ENCODE peak calls at places on chromosomes 12 and 14, in six cellular contexts. R is mucosa of descending colon; H is activated CD8-positive, alpha-beta memory T cell treated with anti-CD3 and anti-CD28 coated beads, Interleukin-2, amount 10 ng/mL, durations not matched to agents 7 days and 5 days; Q is body of pancreas; B is gastroesophageal sphincter; S is activated CD4-positive, CD25-positive, alpha-beta regulatory T cell treated with anti-CD3 and anti-CD28 coated beads, Interleukin-2, amount 50 U/mL, for 24 hours. K is an unnamed sample.

GRCh38 chr12:76152161-76152807 is 67.8 kb upstream of the NAP1L1 start:
- ATAC-seq in H (no peak), R (no peak), B (no peak), S (no peak), Q (no peak), K (peak)

GRCh38 chr12:109532721-109533486 is 40.4 kb downstream of the MMAB start:
- ATAC-seq in R (no peak), H (no peak), B (no peak), S (no peak), Q (no peak), K (no peak)

GRCh38 chr14:34254596-34254995 is 207.4 kb downstream of the SPTSSA start:
- ATAC-seq in S (no peak), Q (no peak), R (peak), H (no peak), B (no peak), K (no peak)

GRCh38 chr12:3885179-3886094 is 12.2 kb upstream of the PARP11 start:
- ATAC-seq in S (no peak), Q (peak), B (peak), H (peak), R (peak), K (no peak)

GRCh38 chr14:85799668-85800067 is 269.7 kb downstream of the FLRT2 start:
- ATAC-seq in H (no peak), S (no peak), R (no peak), Q (no peak), B (no peak), K (no peak)

GRCh38 chr12:2057041-2057792 is 4.4 kb downstream of the CACNA1C start:
- ATAC-seq in S (no peak), R (peak), H (no peak), B (no peak), Q (no peak), K (no peak)

GRCh38 chr12:50127546-50127945 is 15.5 kb downstream of the COX14 start:
- ATAC-seq in R (no peak), B (no peak), S (no peak), Q (no peak), H (no peak), K (no peak)

GRCh38 chr14:75804570-75805275 is 143.7 kb downstream of the TTLL5 start:
- ATAC-seq in Q (no peak), S (no peak), B (no peak), R (no peak), H (no peak), K (no peak)

GRCh38 chr14:39812532-39813320 is 380.5 kb upstream of the FBXO33 start:
- ATAC-seq in Q (no peak), B (no peak), S (no peak), R (no peak), H (no peak), K (peak)

GRCh38 chr12:43847427-43847826 is 11.5 kb downstream of the TMEM117 start:
- ATAC-seq in H (no peak), Q (no peak), R (peak), B (no peak), S (no peak), K (no peak)

GRCh38 chr14:69332782-69333395 is 65.2 kb downstream of the ERH start:
- ATAC-seq in Q (no peak), S (no peak), B (no peak), R (no peak), H (no peak), K (no peak)